ENCODE peak calls at places on chromosome 21, in nine cellular contexts. Q is pancreas; E is MM.1S; X is GM23338; L is astrocyte of the spinal cord; C is kidney epithelial cell; U is CD8-positive, alpha-beta memory T cell; T is keratinocyte; Z is AG09309. H is an unnamed sample.

GRCh38 chr21:28513450-28513849 is 479.2 kb downstream of the LTN1 start:
- DNase-seq in C (no peak), U (no peak), Q (no peak), L (no peak), E (no peak), Z (no peak), T (no peak), X (no peak), H (no peak)

GRCh38 chr21:20443558-20444155 is 554.6 kb upstream of the NCAM2 start:
- DNase-seq in Z (no peak), U (no peak), L (no peak), Q (no peak), X (peak), C (no peak), T (no peak), E (peak), H (no peak)

GRCh38 chr21:46634966-46635323 is 529 bp upstream of the PRMT2 start:
- DNase-seq in Q (no peak), Z (peak), C (peak), X (peak), E (peak), L (peak), U (no peak), T (no peak), H (peak)

GRCh38 chr21:27429612-27430361 is 462.9 kb upstream of the ADAMTS5 start:
- DNase-seq in T (no peak), E (no peak), X (no peak), Q (no peak), U (no peak), Z (peak), C (no peak), L (peak), H (no peak)

GRCh38 chr21:46424062-46424591 is 34.6 kb upstream of the DIP2A start:
- DNase-seq in X (no peak), Q (no peak), L (no peak), Z (no peak), E (no peak), C (no peak), T (no peak), U (peak), H (no peak)

GRCh38 chr21:44846485-44847260 is 26.8 kb downstream of the PTTG1IP start:
- DNase-seq in X (no peak), L (no peak), T (no peak), Q (no peak), C (no peak), Z (no peak), U (no peak), E (no peak), H (peak)

GRCh38 chr21:37670883-37671282 is 245.4 kb downstream of the KCNJ6 start:
- DNase-seq in Z (peak), X (no peak), L (no peak), U (no peak), E (no peak), T (no peak), Q (no peak), C (no peak), H (no peak)

GRCh38 chr21:17386498-17386897 is 126.3 kb upstream of the CXADR start:
- DNase-seq in Q (no peak), C (no peak), L (no peak), E (no peak), T (no peak), Z (no peak), X (peak), U (no peak), H (no peak)

GRCh38 chr21:31446206-31446900 is 102.3 kb upstream of the TIAM1 start:
- DNase-seq in Z (no peak), U (no peak), X (no peak), E (peak), L (no peak), Q (no peak), C (no peak), T (no peak), H (no peak)

GRCh38 chr21:22536511-22536910 is 1538.3 kb downstream of the NCAM2 start:
- DNase-seq in Z (no peak), T (no peak), L (peak), U (no peak), X (no peak), C (no peak), Q (no peak), E (no peak), H (no peak)

GRCh38 chr21:35611752-35612151 is 448.6 kb downstream of the SETD4 start:
- DNase-seq in Q (no peak), E (no peak), X (no peak), L (no peak), C (no peak), Z (no peak), U (no peak), T (peak), H (no peak)

GRCh38 chr21:31557956-31558838 is 101.3 kb upstream of the SOD1 start:
- DNase-seq in T (no peak), E (peak), Z (no peak), C (no peak), U (peak), L (peak), Q (no peak), X (peak), H (no peak)

GRCh38 chr21:35838987-35839763 is 221.2 kb downstream of the SETD4 start:
- DNase-seq in T (no peak), C (no peak), Z (no peak), Q (no peak), E (no peak), L (no peak), U (no peak), X (no peak), H (no peak)

GRCh38 chr21:31509108-31510017 is 150.1 kb upstream of the SOD1 start:
- DNase-seq in L (peak), E (no peak), Q (no peak), Z (no peak), T (peak), U (peak), C (no peak), X (peak), H (no peak)

GRCh38 chr21:40049031-40049958 is 182.1 kb downstream of the PCP4 start:
- DNase-seq in Q (no peak), L (peak), U (no peak), T (no peak), X (no peak), Z (no peak), E (no peak), C (peak), H (no peak)

GRCh38 chr21:46187251-46187650 is 3.0 kb upstream of the SPATC1L start:
- DNase-seq in E (no peak), Z (no peak), Q (no peak), L (no peak), C (no peak), U (no peak), X (no peak), T (no peak), H (no peak)

GRCh38 chr21:16851054-16851453 is 661.8 kb upstream of the CXADR start:
- DNase-seq in T (no peak), C (no peak), E (no peak), Z (no peak), X (peak), Q (no peak), U (no peak), L (no peak), H (no peak)

GRCh38 chr21:34129039-34129891 is 55.9 kb downstream of the MRPS6 start:
- DNase-seq in T (no peak), Q (peak), E (no peak), U (no peak), X (peak), Z (peak), C (peak), L (peak), H (no peak)

GRCh38 chr21:36403713-36404112 is 18.5 kb downstream of the CHAF1B start:
- DNase-seq in Z (no peak), E (no peak), C (no peak), Q (no peak), X (no peak), L (no peak), U (no peak), T (no peak), H (no peak)

GRCh38 chr21:32456497-32456918 is 44.0 kb downstream of the EVA1C start:
- DNase-seq in T (no peak), E (no peak), Q (no peak), C (no peak), L (peak), Z (no peak), X (no peak), U (no peak), H (no peak)

GRCh38 chr21:35265170-35265877 is 216.2 kb upstream of the RUNX1 start:
- DNase-seq in L (peak), E (no peak), Z (no peak), U (no peak), Q (no peak), C (peak), X (no peak), T (no peak), H (no peak)

GRCh38 chr21:33825898-33826297 is 89.7 kb downstream of the ATP5PO start:
- DNase-seq in E (no peak), Q (no peak), T (no peak), L (peak), C (no peak), X (no peak), Z (no peak), U (no peak), H (no peak)

GRCh38 chr21:15274701-15275255 is 210.0 kb upstream of the NRIP1 start:
- DNase-seq in L (no peak), Z (no peak), X (no peak), Q (no peak), T (no peak), E (no peak), U (no peak), C (no peak), H (no peak)
- H3K4me3 ChIP-seq in L (no peak), Z (no peak), X (no peak), Q (no peak), T (no peak), E (no peak), U (no peak), C (no peak), H (no peak)

GRCh38 chr21:25561668-25562641 is 45.3 kb downstream of the MRPL39 start:
- DNase-seq in U (peak), Q (peak), X (peak), L (peak), E (peak), T (no peak), C (no peak), Z (no peak), H (peak)

GRCh38 chr21:25560151-25560783 is 47.0 kb downstream of the MRPL39 start:
- DNase-seq in E (no peak), L (no peak), Q (no peak), T (no peak), C (no peak), U (no peak), Z (no peak), X (no peak), H (no peak)

GRCh38 chr21:25564349-25564948 is 42.8 kb downstream of the MRPL39 start:
- DNase-seq in Q (no peak), L (no peak), C (no peak), X (no peak), T (no peak), U (no peak), Z (no peak), E (no peak), H (no peak)

GRCh38 chr21:25563399-25564116 is 43.7 kb downstream of the MRPL39 start:
- DNase-seq in E (no peak), Z (no peak), L (peak), U (peak), X (no peak), Q (no peak), T (no peak), C (no peak), H (no peak)

DNA sequence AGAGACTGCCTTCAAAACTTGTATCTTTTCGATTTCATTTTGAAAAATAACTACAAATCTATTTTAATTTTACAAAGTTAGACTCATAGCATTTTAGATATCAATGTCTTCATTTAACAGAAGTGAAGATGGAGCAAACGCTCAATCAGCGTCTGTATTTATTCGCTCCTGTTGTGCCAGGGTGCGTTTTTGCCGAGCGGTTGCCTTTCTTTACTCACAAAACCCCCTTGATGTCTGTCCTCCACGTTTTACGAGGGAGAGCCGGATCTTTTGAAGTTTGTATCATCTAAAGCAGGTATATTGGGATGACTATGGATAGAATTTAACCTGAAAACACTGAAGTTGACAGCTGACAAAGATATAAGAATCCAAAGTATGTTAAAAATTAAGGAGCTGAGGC is 44.6 kb downstream of the MRPL39 start:
- DNase-seq in E (no peak), Q (no peak), U (no peak), L (peak), C (no peak), Z (no peak), X (no peak), T (no peak), H (no peak)
- H3K4me3 ChIP-seq in E (peak), Q (peak), U (peak), L (peak), C (peak), Z (peak), X (peak), T (peak), H (no peak)

GRCh38 chr21:15744926-15745325 is 15.1 kb downstream of the USP25 start:
- DNase-seq in U (no peak), L (no peak), E (no peak), Z (no peak), C (no peak), T (no peak), X (peak), Q (no peak), H (no peak)

GRCh38 chr21:15743593-15743992 is 13.8 kb downstream of the USP25 start:
- DNase-seq in Z (no peak), E (no peak), L (no peak), Q (no peak), U (no peak), C (no peak), X (no peak), T (no peak), H (no peak)

GRCh38 chr21:15741510-15741909 is 11.7 kb downstream of the USP25 start:
- DNase-seq in U (no peak), Q (no peak), C (no peak), X (no peak), E (no peak), T (no peak), Z (no peak), L (peak), H (no peak)

GRCh38 chr21:15742052-15742451 is 12.3 kb downstream of the USP25 start:
- DNase-seq in X (no peak), T (no peak), E (no peak), Q (no peak), Z (no peak), L (no peak), C (no peak), U (no peak), H (no peak)

GRCh38 chr21:15742694-15743093 is 12.9 kb downstream of the USP25 start:
- DNase-seq in L (no peak), E (no peak), X (no peak), Q (no peak), Z (no peak), C (no peak), U (no peak), T (no peak), H (no peak)
- H3K4me3 ChIP-seq in L (no peak), E (no peak), X (no peak), Q (no peak), Z (no peak), C (no peak), U (no peak), T (no peak), H (no peak)

GRCh38 chr21:41762236-41762635 is 4.6 kb downstream of the RIPK4 start:
- DNase-seq in L (no peak), E (no peak), Q (no peak), U (no peak), C (no peak), T (no peak), Z (no peak), X (peak), H (no peak)
- H3K4me3 ChIP-seq in L (no peak), E (no peak), Q (peak), U (no peak), C (peak), T (peak), Z (no peak), X (peak), H (no peak)